ENCODE peak calls at places on chromosomes 5 and 9, in six cellular contexts. X is H9, L is neuronal stem cell, Z is HepG2, B is GM23248, D is fibroblast of lung. P is an unnamed sample. For H3K9me3, the result is how much of the 10 kb centered on the place peaks cover.

GRCh38 chr9:83062653-83063527 is at the start of gene RASEF:
- DNase-seq in Z (no peak), L (peak), X (peak), B (peak), D (peak), P (peak)

GRCh38 chr9:136694163-136694864 is 7.1 kb upstream of the AGPAT2 start:
- DNase-seq in L (no peak), Z (peak), X (peak), B (peak), D (no peak), P (peak)

GRCh38 chr9:70959366-70959765 is 162.1 kb downstream of the TRPM3 start:
- DNase-seq in X (no peak), L (no peak), Z (no peak), B (no peak), D (no peak), P (no peak)

GRCh38 chr5:33468811-33469435 is 28.2 kb downstream of the TARS1 start:
- DNase-seq in D (no peak), L (no peak), Z (no peak), B (peak), X (no peak), P (no peak)

GRCh38 chr9:133726401-133727276 is 11.5 kb downstream of the SARDH start:
- DNase-seq in D (peak), L (no peak), Z (peak), B (peak), X (peak), P (peak)

GRCh38 chr5:33312631-33313030 is 128.1 kb upstream of the TARS1 start:
- DNase-seq in D (peak), Z (no peak), L (no peak), X (no peak), B (peak), P (peak)

GRCh38 chr9:4933177-4933576 is 51.9 kb upstream of the JAK2 start:
- DNase-seq in Z (no peak), D (peak), L (no peak), B (peak), X (no peak), P (no peak)

GRCh38 chr5:23332650-23333251 is 174.7 kb upstream of the PRDM9 start:
- DNase-seq in X (no peak), D (no peak), Z (peak), B (peak), L (no peak), P (no peak)

GRCh38 chr9:131704988-131705387 is 34.9 kb downstream of the RAPGEF1 start:
- DNase-seq in B (no peak), D (no peak), Z (no peak), L (no peak), X (no peak), P (no peak)

GRCh38 chr5:61228691-61229280 is 66.5 kb upstream of the SMIM15 start:
- DNase-seq in B (peak), D (peak), Z (no peak), X (no peak), L (no peak), P (no peak)

GRCh38 chr9:110334183-110334582 is 3.5 kb downstream of the TXNDC8 start:
- DNase-seq in D (no peak), X (no peak), B (no peak), L (no peak), Z (no peak), P (no peak)

GRCh38 chr5:177472460-177473441 is 683 bp downstream of the DBN1 start:
- DNase-seq in X (no peak), D (peak), Z (peak), B (peak), L (peak), P (peak)

GRCh38 chr9:127311239-127311741 is 46.7 kb downstream of the GARNL3 start:
- DNase-seq in B (peak), D (peak), L (peak), Z (peak), X (no peak), P (peak)

GRCh38 chr9:135644631-135645218 is 5.4 kb upstream of the GLT6D1 start:
- DNase-seq in B (no peak), Z (no peak), X (peak), L (no peak), D (no peak), P (no peak)
- H3K9me3 ChIP-seq in B (under half), Z (half or more), X (under half), L (under half), D (under half), P (half or more)

GRCh38 chr9:750264-750967 is 91.1 kb upstream of the DMRT1 start:
- DNase-seq in Z (no peak), L (no peak), X (no peak), D (no peak), B (no peak), P (no peak)

GRCh38 chr9:752681-753200 is 88.8 kb upstream of the DMRT1 start:
- DNase-seq in D (peak), Z (no peak), L (no peak), B (peak), X (no peak), P (no peak)

GRCh38 chr9:752201-752600 is 89.3 kb upstream of the DMRT1 start:
- DNase-seq in L (no peak), B (peak), X (no peak), D (peak), Z (no peak), P (peak)

GRCh38 chr9:749712-750111 is 91.8 kb upstream of the DMRT1 start:
- DNase-seq in B (no peak), Z (no peak), L (no peak), D (peak), X (no peak), P (no peak)

GRCh38 chr9:751137-752051 is 90.1 kb upstream of the DMRT1 start:
- DNase-seq in B (peak), L (no peak), X (no peak), Z (no peak), D (peak), P (no peak)
- H3K9ac ChIP-seq in B (peak), L (no peak), X (no peak), Z (no peak), D (peak), P (peak)

GRCh38 chr5:45796959-45797553 is 100.9 kb upstream of the HCN1 start:
- DNase-seq in Z (no peak), B (no peak), L (no peak), X (no peak), D (no peak), P (no peak)

GRCh38 chr5:45793638-45794532 is 97.7 kb upstream of the HCN1 start:
- DNase-seq in B (no peak), D (no peak), Z (no peak), X (no peak), L (no peak), P (no peak)

GRCh38 chr5:45799388-45799787 is 103.2 kb upstream of the HCN1 start:
- DNase-seq in Z (no peak), L (no peak), B (no peak), X (no peak), D (no peak), P (no peak)

GRCh38 chr5:45800331-45800730 is 104.2 kb upstream of the HCN1 start:
- DNase-seq in D (no peak), X (no peak), Z (no peak), L (no peak), B (no peak), P (no peak)

DNA sequence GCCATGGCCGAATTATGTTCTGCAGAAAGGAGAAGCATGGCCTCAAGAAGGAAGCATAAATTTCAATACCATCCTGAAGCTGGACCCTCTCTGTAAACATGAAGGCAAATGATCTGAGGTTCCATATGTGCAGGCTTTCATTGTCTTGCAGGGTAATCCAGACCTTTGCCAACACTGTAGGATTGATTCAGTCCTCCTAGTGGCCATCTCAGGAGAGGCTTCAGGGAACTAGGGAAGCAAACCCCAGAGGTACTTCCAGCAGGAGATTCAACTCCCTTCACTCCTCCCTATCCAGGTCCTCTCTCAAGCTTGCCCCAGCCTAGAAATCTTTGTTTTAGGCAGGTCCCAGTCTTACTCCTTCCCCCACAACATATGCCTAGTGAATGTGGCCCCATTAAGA is 99.3 kb upstream of the HCN1 start:
- DNase-seq in X (no peak), L (no peak), B (no peak), Z (no peak), D (no peak), P (no peak)
- H3K9me3 ChIP-seq in X (under half), L (under half), B (under half), Z (half or more), D (under half), P (under half)

GRCh38 chr5:172179032-172179989 is 8.7 kb downstream of the STK10 start:
- DNase-seq in Z (no peak), D (peak), X (peak), L (no peak), B (no peak), P (peak)

GRCh38 chr5:172180936-172181335 is 7.1 kb downstream of the STK10 start:
- DNase-seq in B (no peak), D (no peak), X (no peak), Z (no peak), L (no peak), P (no peak)

GRCh38 chr5:172177232-172177631 is 10.8 kb downstream of the STK10 start:
- DNase-seq in Z (no peak), X (no peak), L (no peak), B (no peak), D (no peak), P (no peak)

GRCh38 chr5:172175263-172175719 is 12.7 kb downstream of the STK10 start:
- DNase-seq in Z (peak), B (no peak), D (no peak), L (no peak), X (no peak), P (no peak)

GRCh38 chr5:172178301-172179031 is 9.6 kb downstream of the STK10 start:
- DNase-seq in Z (no peak), D (no peak), B (no peak), L (no peak), X (no peak), P (no peak)
- H3K9ac ChIP-seq in Z (no peak), D (no peak), B (no peak), L (peak), X (no peak), P (no peak)

GRCh38 chr5:8952147-8952546 is 593.7 kb downstream of the SEMA5A start:
- DNase-seq in Z (no peak), L (no peak), X (no peak), B (no peak), D (no peak), P (no peak)
- H3K9me3 ChIP-seq in Z (half or more), L (under half), X (under half), B (under half), D (under half), P (under half)

GRCh38 chr9:16207161-16207560 is 654.3 kb downstream of the CCDC171 start:
- DNase-seq in Z (no peak), L (no peak), D (peak), X (no peak), B (peak), P (peak)
- H3K9ac ChIP-seq in Z (no peak), L (peak), D (no peak), X (no peak), B (no peak), P (peak)

DNA sequence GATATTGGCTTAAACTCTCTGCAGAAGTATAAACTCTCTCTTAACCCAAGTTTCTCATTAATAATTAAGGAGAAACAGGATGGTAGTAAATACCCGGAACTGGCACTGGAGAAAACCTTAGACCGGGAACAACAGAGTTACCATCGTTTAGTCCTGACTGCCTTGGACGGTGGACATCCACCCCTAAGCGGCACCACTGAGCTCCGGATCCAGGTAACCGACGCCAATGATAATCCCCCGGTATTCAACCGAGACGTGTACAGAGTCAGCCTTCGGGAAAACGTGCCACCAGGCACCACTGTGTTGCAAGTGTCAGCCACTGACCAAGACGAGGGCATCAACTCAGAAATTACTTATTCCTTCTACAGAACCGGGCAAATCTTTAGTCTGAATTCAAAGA is 861 bp downstream of the PCDHGB5 start:
- DNase-seq in B (no peak), D (no peak), Z (no peak), X (no peak), L (no peak), P (no peak)
- H3K9me3 ChIP-seq in B (under half), D (under half), Z (under half), X (under half), L (half or more), P (under half)

GRCh38 chr9:113631093-113631765 is 167.7 kb downstream of the RGS3 start:
- DNase-seq in B (peak), Z (no peak), L (no peak), D (no peak), X (peak), P (no peak)
- H3K9ac ChIP-seq in B (no peak), Z (no peak), L (no peak), D (no peak), X (no peak), P (no peak)